ENCODE peak calls at places on chromosomes 2 and 18, in four cellular contexts. X is K562, Q is right atrium auricular region, V is AG04450. B is an unnamed sample.

GRCh38 chr2:236955675-236956618 is 129.7 kb upstream of the COPS8 start:
- DNase-seq in V (no peak), Q (no peak), X (no peak), B (no peak)

GRCh38 chr2:8148260-8148880 is 533.5 kb upstream of the ID2 start:
- DNase-seq in V (peak), X (no peak), Q (no peak), B (peak)

GRCh38 chr2:235964787-235965390 is 203.3 kb downstream of the GBX2 start:
- DNase-seq in V (no peak), Q (no peak), X (no peak), B (no peak)

GRCh38 chr2:235447210-235447609 is 46.6 kb upstream of the AGAP1 start:
- DNase-seq in V (no peak), Q (no peak), X (no peak), B (no peak)

GRCh38 chr18:43563780-43564179 is 286.5 kb upstream of the SYT4 start:
- DNase-seq in V (no peak), X (no peak), Q (no peak), B (no peak)

GRCh38 chr2:71545572-71546274 is 92.4 kb downstream of the DYSF start:
- DNase-seq in X (peak), Q (no peak), V (peak), B (no peak)

GRCh38 chr18:37483984-37484892 is 81.4 kb downstream of the CELF4 start:
- DNase-seq in Q (no peak), X (no peak), V (no peak), B (no peak)

GRCh38 chr2:15647622-15648590 is 56.2 kb downstream of the DDX1 start:
- DNase-seq in V (no peak), Q (peak), X (no peak), B (no peak)

GRCh38 chr2:120936476-120937334 is 201.0 kb downstream of the GLI2 start:
- DNase-seq in V (no peak), Q (no peak), X (no peak), B (no peak)

GRCh38 chr2:5686068-5686467 is 6.1 kb upstream of the SOX11 start:
- DNase-seq in Q (no peak), X (no peak), V (no peak), B (no peak)

GRCh38 chr2:206555721-206556120 is 86.6 kb upstream of the FAM237A start:
- DNase-seq in V (no peak), X (no peak), Q (no peak), B (peak)

GRCh38 chr2:25035537-25036220 is 6.2 kb upstream of the EFR3B start:
- DNase-seq in V (no peak), X (no peak), Q (no peak), B (no peak)

GRCh38 chr2:69469784-69470183 is 32.5 kb upstream of the NFU1 start:
- DNase-seq in Q (no peak), V (no peak), X (no peak), B (no peak)

GRCh38 chr2:229713371-229714079 is 830 bp downstream of the DNER start:
- DNase-seq in Q (no peak), V (no peak), X (no peak), B (no peak)

GRCh38 chr2:148680462-148680861 is 35.9 kb downstream of the EPC2 start:
- DNase-seq in V (no peak), Q (no peak), X (no peak), B (no peak)

DNA sequence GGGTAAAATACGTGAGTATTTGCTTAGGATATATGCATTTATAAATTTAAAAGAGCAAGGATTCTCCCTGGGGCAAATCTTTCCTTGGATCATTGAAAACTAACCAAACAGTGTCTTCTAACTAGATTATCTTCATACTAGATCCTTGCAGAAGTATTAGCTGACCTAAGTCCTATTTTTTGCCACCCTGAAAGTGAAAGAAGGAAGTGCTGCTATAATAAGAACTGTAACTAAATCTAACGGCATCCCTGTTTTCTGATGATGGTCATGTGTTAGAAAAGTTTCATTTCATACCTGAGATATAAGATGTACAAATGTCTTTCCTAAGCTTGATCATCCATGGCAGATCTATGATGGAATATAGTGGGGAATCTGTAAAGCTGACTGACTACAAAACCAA is 102.7 kb downstream of the MAP2 start:
- DNase-seq in V (no peak), Q (no peak), X (no peak), B (no peak)
- H3K4me3 ChIP-seq in V (peak), Q (no peak), X (no peak), B (no peak)

DNA sequence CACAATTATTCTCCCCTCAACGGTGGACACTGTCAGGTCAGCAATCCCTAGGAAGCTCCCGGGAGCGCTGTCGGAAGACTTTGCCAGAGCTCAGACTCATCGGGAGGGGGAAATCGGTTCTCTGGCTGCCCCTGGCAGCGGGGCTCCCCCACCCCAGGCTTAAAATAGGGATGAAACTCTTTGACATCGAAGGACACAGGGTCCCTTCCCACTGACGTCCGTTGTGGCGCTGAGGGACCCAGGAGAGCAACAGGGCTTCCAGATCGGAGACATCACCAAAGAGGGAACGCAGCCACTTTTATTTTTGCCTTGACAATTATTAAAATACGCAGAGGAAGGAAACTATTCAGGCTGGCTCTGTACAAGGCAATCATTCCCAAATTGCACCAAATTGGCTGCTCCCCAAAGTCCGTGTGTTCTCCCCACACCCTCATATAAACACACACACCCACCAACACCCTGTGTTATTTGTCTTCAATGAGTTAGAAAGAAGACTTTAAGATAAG is 249.0 kb downstream of the CDH20 start:
- DNase-seq in Q (peak), X (no peak), V (no peak), B (no peak)
- TF ChIP-seq CTCF in Q (peak), X (no peak), V (no peak), B (no peak)

GRCh38 chr2:96470636-96471035 is 34.5 kb downstream of the NEURL3 start:
- DNase-seq in V (no peak), Q (no peak), X (peak), B (no peak)

GRCh38 chr2:96470089-96470488 is 35.1 kb downstream of the NEURL3 start:
- DNase-seq in X (no peak), V (no peak), Q (no peak), B (no peak)

GRCh38 chr2:96468904-96469303 is 36.3 kb downstream of the NEURL3 start:
- DNase-seq in V (no peak), X (no peak), Q (no peak), B (no peak)

GRCh38 chr2:96477458-96477857 is 27.7 kb downstream of the NEURL3 start:
- DNase-seq in V (no peak), X (no peak), Q (no peak), B (no peak)

GRCh38 chr2:96471772-96472171 is 33.4 kb downstream of the NEURL3 start:
- DNase-seq in Q (no peak), V (no peak), X (no peak), B (no peak)
- H3K4me3 ChIP-seq in Q (no peak), V (no peak), X (no peak), B (no peak)

GRCh38 chr2:151632993-151633592 is 101.2 kb downstream of the NEB start:
- DNase-seq in V (no peak), X (no peak), Q (no peak), B (no peak)
- TF ChIP-seq CTCF in V (peak), X (no peak), Q (peak), B (no peak)

DNA sequence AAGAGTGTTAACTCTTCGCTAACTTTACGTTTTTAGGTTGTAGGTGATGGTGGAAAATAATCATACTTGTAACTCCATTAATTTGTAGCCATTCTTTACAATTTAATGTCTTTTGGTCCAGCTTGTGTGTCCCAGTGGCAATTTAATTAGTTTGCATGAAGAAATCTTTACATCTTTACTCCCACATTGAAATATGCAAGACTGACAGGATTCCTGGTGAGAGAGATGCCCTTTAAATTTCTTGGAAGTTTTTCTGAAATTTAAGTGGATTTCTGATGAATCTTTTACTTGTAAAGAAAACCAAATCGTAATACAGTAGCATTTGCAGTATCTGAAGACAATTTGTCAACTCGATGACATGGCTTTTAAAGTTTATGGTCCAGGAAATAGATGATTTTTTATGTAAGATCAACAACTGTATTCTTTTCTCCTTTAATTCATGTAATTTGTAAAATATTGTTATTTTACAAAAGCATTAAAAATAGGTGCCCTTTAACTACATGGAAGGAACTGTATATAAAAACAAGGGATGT is 3.0 kb downstream of the PHLPP1 start:
- DNase-seq in V (no peak), X (no peak), Q (no peak), B (no peak)
- H3K4me3 ChIP-seq in V (peak), X (peak), Q (no peak), B (no peak)

GRCh38 chr2:203399031-203399430 is 70.8 kb downstream of the ABI2 start:
- DNase-seq in X (no peak), Q (no peak), V (no peak), B (no peak)

GRCh38 chr2:203395858-203396257 is 67.7 kb downstream of the ABI2 start:
- DNase-seq in X (no peak), Q (no peak), V (no peak), B (no peak)

GRCh38 chr2:203400805-203401585 is 72.8 kb downstream of the ABI2 start:
- DNase-seq in X (no peak), V (no peak), Q (no peak), B (no peak)

GRCh38 chr2:203394519-203395227 is 66.5 kb downstream of the ABI2 start:
- DNase-seq in X (peak), Q (no peak), V (no peak), B (no peak)

DNA sequence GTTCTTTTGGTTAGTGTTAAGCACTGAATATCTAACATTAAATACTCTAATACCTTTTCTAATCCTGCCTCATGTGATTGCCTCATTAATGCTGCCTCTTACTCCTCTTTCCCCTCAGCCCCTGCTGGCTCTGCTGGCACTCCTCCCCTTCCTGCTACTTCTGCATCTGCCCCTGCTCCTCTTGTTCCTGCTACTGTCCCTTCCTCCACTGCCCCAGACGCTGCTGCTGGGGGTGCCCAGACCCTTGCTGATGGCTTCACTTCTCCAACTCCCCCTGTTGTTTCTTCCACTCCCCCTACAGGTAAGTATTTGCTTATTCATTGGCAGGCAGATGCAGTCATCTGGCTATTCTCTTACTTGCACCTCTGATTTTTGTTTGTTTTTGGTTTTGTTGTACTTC is 68.5 kb downstream of the ABI2 start:
- DNase-seq in Q (no peak), V (no peak), X (peak), B (no peak)
- TF ChIP-seq CTCF in Q (peak), V (peak), X (no peak), B (peak)

GRCh38 chr2:105325389-105325963 is 4.1 kb downstream of the TGFBRAP1 start:
- DNase-seq in Q (no peak), X (no peak), V (no peak), B (peak)
- H3K4me3 ChIP-seq in Q (no peak), X (no peak), V (no peak), B (no peak)

DNA sequence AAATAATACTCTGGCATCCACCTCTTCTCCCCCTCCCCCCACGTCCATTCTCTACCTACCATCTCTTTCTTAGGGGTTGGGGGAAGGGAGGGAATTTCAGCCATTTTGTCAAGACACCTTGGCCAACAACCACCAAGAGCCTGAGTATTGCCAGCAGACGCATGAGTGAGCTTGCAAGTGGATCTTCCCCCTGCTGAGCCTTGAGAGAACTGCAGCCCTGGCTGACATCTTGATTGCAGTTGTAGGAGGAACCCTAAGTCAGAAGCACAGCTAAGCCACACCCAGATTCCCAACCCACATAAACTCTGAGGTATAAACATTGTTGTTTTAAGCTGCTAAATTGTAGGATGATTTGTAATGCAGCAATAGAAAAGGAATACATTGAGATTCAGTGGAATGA is 165.6 kb downstream of the TMEFF2 start:
- DNase-seq in V (no peak), X (peak), Q (no peak), B (no peak)
- TF ChIP-seq CTCF in V (peak), X (peak), Q (no peak), B (no peak)

GRCh38 chr2:57296795-57297517 is 749.6 kb upstream of the VRK2 start:
- DNase-seq in X (no peak), Q (no peak), V (no peak), B (no peak)
- H3K4me3 ChIP-seq in X (no peak), Q (no peak), V (no peak), B (no peak)

GRCh38 chr2:190084704-190085103 is 22.2 kb upstream of the MSTN start:
- DNase-seq in X (no peak), V (no peak), Q (no peak), B (no peak)
- TF ChIP-seq CTCF in X (no peak), V (no peak), Q (no peak), B (no peak)

B was measured in AG04449.